ENCODE peak calls at places on chromosomes 6 and 20, in ten cellular contexts. V is ascending aorta, N is fibroblast of mammary gland, X is BE2C, P is adrenal gland, F is HepG2, J is heart left ventricle, S is A549, U is heart right ventricle, O is uterus. K is an unnamed sample.

GRCh38 chr6:154471609-154472362 is 38.7 kb downstream of the CNKSR3 start:
- DNase-seq in V (no peak), N (no peak), X (no peak), P (no peak), F (no peak), J (no peak), S (no peak), U (no peak), O (no peak), K (no peak)

GRCh38 chr20:13525225-13525940 is 113.3 kb downstream of the TASP1 start:
- DNase-seq in V (no peak), N (peak; percentile 96), X (no peak), P (no peak), F (peak; percentile 68), J (no peak), S (peak; percentile 83), U (no peak), O (no peak), K (no peak)

GRCh38 chr6:155510879-155511278 is 55.2 kb upstream of the NOX3 start:
- DNase-seq in V (no peak), N (no peak), X (no peak), P (no peak), F (no peak), J (no peak), S (no peak), U (no peak), O (no peak), K (no peak)

GRCh38 chr6:7978736-7979135 is 68.1 kb upstream of the TXNDC5 start:
- DNase-seq in V (no peak), N (no peak), X (no peak), P (no peak), F (no peak), J (no peak), S (no peak), U (no peak), O (no peak), K (no peak)

GRCh38 chr20:11468880-11469279 is 448.8 kb upstream of the BTBD3 start:
- DNase-seq in V (no peak), N (no peak), X (no peak), P (no peak), F (no peak), J (no peak), S (no peak), U (no peak), O (no peak), K (no peak)

GRCh38 chr6:42142118-42142835 is at the start of gene C6orf132:
- DNase-seq in V (no peak), N (no peak), X (peak; percentile 70), P (peak; percentile 37), F (peak; percentile 43), J (no peak), S (no peak), U (peak; percentile 31), O (no peak), K (no peak)

GRCh38 chr6:135657207-135657606 is 159.7 kb upstream of the AHI1 start:
- DNase-seq in V (no peak), N (no peak), X (no peak), P (no peak), F (no peak), J (no peak), S (no peak), U (no peak), O (no peak), K (no peak)

GRCh38 chr6:158557927-158558326 is 2.0 kb upstream of the TMEM181 start:
- DNase-seq in V (peak; percentile 49), N (no peak), X (no peak), P (peak; percentile 13), F (no peak), J (no peak), S (no peak), U (no peak), O (no peak), K (no peak)

GRCh38 chr20:56518126-56518525 is 6.4 kb upstream of the FAM209A start:
- DNase-seq in V (peak; percentile 45), N (no peak), X (no peak), P (no peak), F (no peak), J (no peak), S (no peak), U (no peak), O (no peak), K (no peak)

GRCh38 chr20:56517641-56518040 is 6.9 kb upstream of the FAM209A start:
- DNase-seq in V (peak; percentile 21), N (no peak), X (no peak), P (no peak), F (no peak), J (no peak), S (no peak), U (no peak), O (no peak), K (no peak)

GRCh38 chr20:56515657-56516381 is 8.7 kb upstream of the FAM209A start:
- DNase-seq in V (no peak), N (peak; percentile 33), X (no peak), P (no peak), F (no peak), J (no peak), S (no peak), U (no peak), O (no peak), K (no peak)

GRCh38 chr20:56516631-56517030 is 7.9 kb upstream of the FAM209A start:
- DNase-seq in V (peak; percentile 9), N (no peak), X (no peak), P (no peak), F (no peak), J (no peak), S (no peak), U (no peak), O (no peak), K (no peak)

GRCh38 chr20:56517211-56517610 is 7.3 kb upstream of the FAM209A start:
- DNase-seq in V (peak; percentile 38), N (no peak), X (no peak), P (no peak), F (no peak), J (no peak), S (no peak), U (no peak), O (no peak), K (no peak)
- H3K4me3 ChIP-seq in V (no peak overlapping the region), N (no peak overlapping the region), X (no peak overlapping the region), P (no peak overlapping the region), F (no peak overlapping the region), J (no peak overlapping the region), S (no peak overlapping the region), U (no peak overlapping the region), O (no peak overlapping the region), K (no peak overlapping the region)

DNA sequence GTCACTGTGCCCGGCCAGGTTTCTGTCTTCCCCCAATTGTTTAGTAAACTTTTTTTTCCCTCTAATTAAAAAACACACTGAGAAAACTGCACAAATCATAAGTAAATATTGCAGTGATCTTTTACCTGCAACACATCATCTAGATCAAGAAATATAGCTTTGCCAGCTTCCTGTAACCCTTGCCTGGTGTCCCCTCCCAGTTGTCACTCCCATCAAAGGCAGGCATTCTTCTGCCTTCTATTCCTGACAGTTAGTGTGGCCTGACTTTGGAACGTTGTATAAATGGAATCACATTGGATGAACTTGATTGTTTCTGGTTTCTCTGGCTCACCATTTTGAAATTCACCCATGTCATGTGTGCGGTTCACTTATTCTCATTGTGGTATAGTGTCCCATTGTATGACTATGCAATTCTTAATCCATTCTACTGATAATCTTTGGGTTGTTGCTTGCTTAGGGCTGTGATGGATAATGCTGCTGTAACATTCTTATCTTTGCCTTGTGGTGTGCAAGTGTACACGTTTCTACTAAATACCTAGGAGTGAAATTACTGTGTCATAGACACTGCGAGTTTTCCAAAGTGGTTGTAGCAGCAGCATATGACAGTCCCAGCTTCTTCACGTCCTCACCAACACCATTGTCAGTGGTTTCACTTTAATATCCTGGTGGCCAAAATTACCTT is 73.1 kb downstream of the VEGFA start:
- DNase-seq in V (no peak), N (no peak), X (no peak), P (no peak), F (no peak), J (no peak), S (no peak), U (no peak), O (no peak), K (no peak)
- H3K4me3 ChIP-seq in V (no peak overlapping the region), N (no peak overlapping the region), X (no peak overlapping the region), P (no peak overlapping the region), F (no peak overlapping the region), J (no peak overlapping the region), S (no peak overlapping the region), U (no peak overlapping the region), O (no peak overlapping the region), K (no peak overlapping the region)

GRCh38 chr6:139472341-139473038 is 98.0 kb upstream of the CITED2 start:
- DNase-seq in V (no peak), N (peak; percentile 61), X (no peak), P (no peak), F (no peak), J (no peak), S (no peak), U (no peak), O (no peak), K (no peak)

GRCh38 chr6:139473239-139473701 is 98.8 kb upstream of the CITED2 start:
- DNase-seq in V (peak; percentile 64), N (peak; percentile 20), X (no peak), P (peak; percentile 61), F (no peak), J (no peak), S (no peak), U (no peak), O (peak; percentile 16), K (peak; percentile 69)

GRCh38 chr6:139473731-139474130 is 99.3 kb upstream of the CITED2 start:
- DNase-seq in V (no peak), N (no peak), X (no peak), P (no peak), F (no peak), J (no peak), S (no peak), U (no peak), O (no peak), K (no peak)

GRCh38 chr6:139474145-139475108 is 100.0 kb upstream of the CITED2 start:
- DNase-seq in V (no peak), N (peak; percentile 43), X (peak; percentile 41), P (peak; percentile 33), F (no peak), J (no peak), S (no peak), U (no peak), O (no peak), K (no peak)

GRCh38 chr6:139475231-139475630 is 100.8 kb upstream of the CITED2 start:
- DNase-seq in V (no peak), N (no peak), X (no peak), P (no peak), F (no peak), J (no peak), S (no peak), U (no peak), O (no peak), K (no peak)
- H3K4me3 ChIP-seq in V (no peak overlapping the region), N (no peak overlapping the region), X (no peak overlapping the region), P (no peak overlapping the region), F (no peak overlapping the region), J (no peak overlapping the region), S (no peak overlapping the region), U (no peak overlapping the region), O (no peak overlapping the region), K (no peak overlapping the region)

DNA sequence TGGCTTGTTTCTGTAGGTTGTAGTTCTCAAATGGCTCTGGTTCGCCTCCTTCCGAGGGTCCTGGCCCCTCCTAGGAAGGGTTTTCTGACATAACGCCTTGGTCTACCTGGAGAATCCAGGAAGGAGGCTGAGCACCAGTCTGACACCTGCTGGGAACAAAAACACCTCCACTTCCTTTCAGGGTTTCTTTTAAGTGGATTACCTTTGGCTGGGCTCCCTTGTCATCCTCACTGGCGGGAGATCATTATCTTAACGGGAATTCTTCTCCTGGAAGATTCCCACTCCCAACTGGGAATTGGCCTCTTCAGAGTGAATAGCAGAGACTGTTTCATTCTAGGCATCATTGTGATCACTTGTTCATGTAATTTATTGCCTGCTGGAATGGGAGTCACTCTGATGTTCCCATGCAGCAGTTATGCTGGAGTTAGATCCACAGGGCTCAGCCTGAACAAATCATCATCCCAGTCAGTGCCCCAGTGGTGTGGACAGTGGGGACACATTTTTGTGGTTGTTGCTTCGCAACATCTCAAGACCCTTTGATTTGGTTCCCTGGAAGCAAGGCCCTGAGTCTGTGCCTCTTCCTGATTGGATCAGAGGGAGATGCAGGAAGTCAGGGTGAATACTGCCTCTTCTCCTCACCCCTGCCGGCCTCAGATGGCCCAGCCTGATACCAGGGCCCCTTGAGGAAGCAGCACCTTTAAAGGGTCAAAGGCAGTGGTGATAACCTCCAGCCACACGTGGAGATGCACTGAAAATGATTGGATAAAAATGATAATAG is 49.1 kb downstream of the LYRM2 start:
- DNase-seq in V (no peak), N (no peak), X (no peak), P (no peak), F (no peak), J (no peak), S (no peak), U (no peak), O (no peak), K (no peak)
- H3K4me3 ChIP-seq in V (no peak overlapping the region), N (no peak overlapping the region), X (no peak overlapping the region), P (no peak overlapping the region), F (no peak overlapping the region), J (no peak overlapping the region), S (no peak overlapping the region), U (no peak overlapping the region), O (no peak overlapping the region), K (no peak overlapping the region)

K was measured in right lobe of liver.